ENCODE peak calls at places on chromosomes 13 and 19, in nine cellular contexts. One of them, this sample, is unnamed.
A peak's percentile ranks its signal among the peaks of the same experiment; 100 is the strongest.

GRCh38 chr19:53086949-53087348 is 16.3 kb downstream of the ZNF160 start:
- DNase-seq in GM20000: no peak
- DNase-seq in hepatic stellate cell: no peak
- DNase-seq in lung: no peak
- DNase-seq in NCI-H1105: no peak
- DNase-seq in H9: no peak
- DNase-seq in stimulated activated CD8-positive, alpha-beta memory T cell treated with anti-CD3 and anti-CD28 coated beads, Interleukin-4, amount 100 ng/mL, for 1 hour: no peak
- DNase-seq in activated CD8-positive, alpha-beta memory T cell treated with anti-CD3 and anti-CD28 coated beads for 1 hour: no peak
- DNase-seq in GM13977: no peak
- DNase-seq in this sample: no peak

GRCh38 chr13:49247722-49248432 is at the start of gene CDADC1:
- DNase-seq in GM20000: peak; percentile 90
- DNase-seq in hepatic stellate cell: peak; percentile 87
- DNase-seq in lung: peak; percentile 99
- DNase-seq in NCI-H1105: peak; percentile 72
- DNase-seq in H9: peak; percentile 99
- DNase-seq in stimulated activated CD8-positive, alpha-beta memory T cell treated with anti-CD3 and anti-CD28 coated beads, Interleukin-4, amount 100 ng/mL, for 1 hour: peak; percentile 84
- DNase-seq in activated CD8-positive, alpha-beta memory T cell treated with anti-CD3 and anti-CD28 coated beads for 1 hour: peak; percentile 62
- DNase-seq in GM13977: peak; percentile 90
- DNase-seq in this sample: peak; percentile 89

GRCh38 chr19:7541828-7542443 is 6.4 kb downstream of the PNPLA6 start:
- DNase-seq in GM20000: no peak
- DNase-seq in hepatic stellate cell: no peak
- DNase-seq in lung: no peak
- DNase-seq in NCI-H1105: no peak
- DNase-seq in H9: no peak
- DNase-seq in stimulated activated CD8-positive, alpha-beta memory T cell treated with anti-CD3 and anti-CD28 coated beads, Interleukin-4, amount 100 ng/mL, for 1 hour: no peak
- DNase-seq in activated CD8-positive, alpha-beta memory T cell treated with anti-CD3 and anti-CD28 coated beads for 1 hour: no peak
- DNase-seq in GM13977: no peak
- DNase-seq in this sample: no peak

GRCh38 chr19:35042056-35042730 is 672 bp downstream of the HPN start:
- DNase-seq in GM20000: no peak
- DNase-seq in hepatic stellate cell: no peak
- DNase-seq in lung: no peak
- DNase-seq in NCI-H1105: no peak
- DNase-seq in H9: no peak
- DNase-seq in stimulated activated CD8-positive, alpha-beta memory T cell treated with anti-CD3 and anti-CD28 coated beads, Interleukin-4, amount 100 ng/mL, for 1 hour: no peak
- DNase-seq in activated CD8-positive, alpha-beta memory T cell treated with anti-CD3 and anti-CD28 coated beads for 1 hour: no peak
- DNase-seq in GM13977: no peak
- DNase-seq in this sample: no peak

GRCh38 chr19:3129112-3129511 is 6.7 kb upstream of the GNA15 start:
- DNase-seq in GM20000: no peak
- DNase-seq in hepatic stellate cell: no peak
- DNase-seq in lung: no peak
- DNase-seq in NCI-H1105: no peak
- DNase-seq in H9: no peak
- DNase-seq in stimulated activated CD8-positive, alpha-beta memory T cell treated with anti-CD3 and anti-CD28 coated beads, Interleukin-4, amount 100 ng/mL, for 1 hour: no peak
- DNase-seq in activated CD8-positive, alpha-beta memory T cell treated with anti-CD3 and anti-CD28 coated beads for 1 hour: no peak
- DNase-seq in GM13977: no peak
- DNase-seq in this sample: no peak

GRCh38 chr19:46014534-46014933 is 8.3 kb downstream of the PGLYRP1 start:
- DNase-seq in GM20000: no peak
- DNase-seq in hepatic stellate cell: no peak
- DNase-seq in lung: no peak
- DNase-seq in NCI-H1105: no peak
- DNase-seq in H9: no peak
- DNase-seq in stimulated activated CD8-positive, alpha-beta memory T cell treated with anti-CD3 and anti-CD28 coated beads, Interleukin-4, amount 100 ng/mL, for 1 hour: no peak
- DNase-seq in activated CD8-positive, alpha-beta memory T cell treated with anti-CD3 and anti-CD28 coated beads for 1 hour: no peak
- DNase-seq in GM13977: no peak
- DNase-seq in this sample: no peak

GRCh38 chr13:107649071-107649470 is 566.3 kb downstream of the LIG4 start:
- DNase-seq in GM20000: no peak
- DNase-seq in hepatic stellate cell: peak; percentile 0
- DNase-seq in lung: no peak
- DNase-seq in NCI-H1105: no peak
- DNase-seq in H9: no peak
- DNase-seq in stimulated activated CD8-positive, alpha-beta memory T cell treated with anti-CD3 and anti-CD28 coated beads, Interleukin-4, amount 100 ng/mL, for 1 hour: no peak
- DNase-seq in activated CD8-positive, alpha-beta memory T cell treated with anti-CD3 and anti-CD28 coated beads for 1 hour: no peak
- DNase-seq in GM13977: no peak
- DNase-seq in this sample: no peak

GRCh38 chr13:25300861-25301346 is 521 bp upstream of the NUP58 start:
- DNase-seq in GM20000: no peak
- DNase-seq in hepatic stellate cell: peak; percentile 4
- DNase-seq in lung: peak; percentile 42
- DNase-seq in NCI-H1105: no peak
- DNase-seq in H9: peak; percentile 32
- DNase-seq in stimulated activated CD8-positive, alpha-beta memory T cell treated with anti-CD3 and anti-CD28 coated beads, Interleukin-4, amount 100 ng/mL, for 1 hour: no peak
- DNase-seq in activated CD8-positive, alpha-beta memory T cell treated with anti-CD3 and anti-CD28 coated beads for 1 hour: no peak
- DNase-seq in GM13977: no peak
- DNase-seq in this sample: no peak

GRCh38 chr19:33796164-33797100 is at the start of gene KCTD15:
- DNase-seq in GM20000: no peak
- DNase-seq in hepatic stellate cell: peak; percentile 37
- DNase-seq in lung: no peak
- DNase-seq in NCI-H1105: peak; percentile 58
- DNase-seq in H9: peak; percentile 47
- DNase-seq in stimulated activated CD8-positive, alpha-beta memory T cell treated with anti-CD3 and anti-CD28 coated beads, Interleukin-4, amount 100 ng/mL, for 1 hour: no peak
- DNase-seq in activated CD8-positive, alpha-beta memory T cell treated with anti-CD3 and anti-CD28 coated beads for 1 hour: no peak
- DNase-seq in GM13977: no peak
- DNase-seq in this sample: peak; percentile 25

GRCh38 chr13:31038834-31039552 is 106.5 kb downstream of the TEX26 start:
- DNase-seq in GM20000: peak; percentile 35
- DNase-seq in hepatic stellate cell: no peak
- DNase-seq in lung: no peak
- DNase-seq in NCI-H1105: no peak
- DNase-seq in H9: no peak
- DNase-seq in stimulated activated CD8-positive, alpha-beta memory T cell treated with anti-CD3 and anti-CD28 coated beads, Interleukin-4, amount 100 ng/mL, for 1 hour: no peak
- DNase-seq in activated CD8-positive, alpha-beta memory T cell treated with anti-CD3 and anti-CD28 coated beads for 1 hour: no peak
- DNase-seq in GM13977: peak; percentile 43
- DNase-seq in this sample: no peak

GRCh38 chr13:49858183-49858856 is 65.8 kb upstream of the KPNA3 start:
- DNase-seq in GM20000: no peak
- DNase-seq in hepatic stellate cell: peak; percentile 78
- DNase-seq in lung: peak; percentile 49
- DNase-seq in NCI-H1105: no peak
- DNase-seq in H9: no peak
- DNase-seq in stimulated activated CD8-positive, alpha-beta memory T cell treated with anti-CD3 and anti-CD28 coated beads, Interleukin-4, amount 100 ng/mL, for 1 hour: no peak
- DNase-seq in activated CD8-positive, alpha-beta memory T cell treated with anti-CD3 and anti-CD28 coated beads for 1 hour: no peak
- DNase-seq in GM13977: no peak
- DNase-seq in this sample: peak; percentile 81

GRCh38 chr13:80523134-80523533 is 182.2 kb upstream of the SPRY2 start:
- DNase-seq in GM20000: no peak
- DNase-seq in hepatic stellate cell: no peak
- DNase-seq in lung: no peak
- DNase-seq in NCI-H1105: no peak
- DNase-seq in H9: no peak
- DNase-seq in stimulated activated CD8-positive, alpha-beta memory T cell treated with anti-CD3 and anti-CD28 coated beads, Interleukin-4, amount 100 ng/mL, for 1 hour: no peak
- DNase-seq in activated CD8-positive, alpha-beta memory T cell treated with anti-CD3 and anti-CD28 coated beads for 1 hour: no peak
- DNase-seq in GM13977: no peak
- DNase-seq in this sample: no peak

GRCh38 chr19:3557461-3558248 is at the start of gene MFSD12:
- DNase-seq in GM20000: peak; percentile 100
- DNase-seq in hepatic stellate cell: peak; percentile 100
- DNase-seq in lung: peak; percentile 93
- DNase-seq in NCI-H1105: peak; percentile 94
- DNase-seq in H9: peak; percentile 90
- DNase-seq in stimulated activated CD8-positive, alpha-beta memory T cell treated with anti-CD3 and anti-CD28 coated beads, Interleukin-4, amount 100 ng/mL, for 1 hour: peak; percentile 91
- DNase-seq in activated CD8-positive, alpha-beta memory T cell treated with anti-CD3 and anti-CD28 coated beads for 1 hour: peak; percentile 84
- DNase-seq in GM13977: peak; percentile 100
- DNase-seq in this sample: peak; percentile 84

GRCh38 chr19:6800991-6801396 is 28.5 kb downstream of the VAV1 start:
- DNase-seq in GM20000: no peak
- DNase-seq in hepatic stellate cell: no peak
- DNase-seq in lung: no peak
- DNase-seq in NCI-H1105: no peak
- DNase-seq in H9: peak; percentile 30
- DNase-seq in stimulated activated CD8-positive, alpha-beta memory T cell treated with anti-CD3 and anti-CD28 coated beads, Interleukin-4, amount 100 ng/mL, for 1 hour: no peak
- DNase-seq in activated CD8-positive, alpha-beta memory T cell treated with anti-CD3 and anti-CD28 coated beads for 1 hour: no peak
- DNase-seq in GM13977: no peak
- DNase-seq in this sample: no peak

GRCh38 chr19:2488942-2489731 is 13.2 kb downstream of the GADD45B start:
- DNase-seq in GM20000: peak; percentile 67
- DNase-seq in hepatic stellate cell: peak; percentile 74
- DNase-seq in lung: peak; percentile 47
- DNase-seq in NCI-H1105: peak; percentile 69
- DNase-seq in H9: no peak
- DNase-seq in stimulated activated CD8-positive, alpha-beta memory T cell treated with anti-CD3 and anti-CD28 coated beads, Interleukin-4, amount 100 ng/mL, for 1 hour: no peak
- DNase-seq in activated CD8-positive, alpha-beta memory T cell treated with anti-CD3 and anti-CD28 coated beads for 1 hour: no peak
- DNase-seq in GM13977: peak; percentile 63
- DNase-seq in this sample: no peak

GRCh38 chr13:65470781-65471180 is 1759.4 kb downstream of the PCDH9 start:
- DNase-seq in GM20000: no peak
- DNase-seq in hepatic stellate cell: no peak
- DNase-seq in lung: no peak
- DNase-seq in NCI-H1105: no peak
- DNase-seq in H9: no peak
- DNase-seq in stimulated activated CD8-positive, alpha-beta memory T cell treated with anti-CD3 and anti-CD28 coated beads, Interleukin-4, amount 100 ng/mL, for 1 hour: no peak
- DNase-seq in activated CD8-positive, alpha-beta memory T cell treated with anti-CD3 and anti-CD28 coated beads for 1 hour: no peak
- DNase-seq in GM13977: no peak
- DNase-seq in this sample: no peak

GRCh38 chr19:14021474-14021873 is 6.5 kb upstream of the RLN3 start:
- DNase-seq in GM20000: no peak
- DNase-seq in hepatic stellate cell: no peak
- DNase-seq in lung: no peak
- DNase-seq in NCI-H1105: no peak
- DNase-seq in H9: peak; percentile 47
- DNase-seq in stimulated activated CD8-positive, alpha-beta memory T cell treated with anti-CD3 and anti-CD28 coated beads, Interleukin-4, amount 100 ng/mL, for 1 hour: no peak
- DNase-seq in activated CD8-positive, alpha-beta memory T cell treated with anti-CD3 and anti-CD28 coated beads for 1 hour: no peak
- DNase-seq in GM13977: no peak
- DNase-seq in this sample: no peak

GRCh38 chr13:110391273-110391672 is 84.2 kb downstream of the COL4A2 start:
- DNase-seq in GM20000: no peak
- DNase-seq in hepatic stellate cell: no peak
- DNase-seq in lung: no peak
- DNase-seq in NCI-H1105: no peak
- DNase-seq in H9: no peak
- DNase-seq in stimulated activated CD8-positive, alpha-beta memory T cell treated with anti-CD3 and anti-CD28 coated beads, Interleukin-4, amount 100 ng/mL, for 1 hour: no peak
- DNase-seq in activated CD8-positive, alpha-beta memory T cell treated with anti-CD3 and anti-CD28 coated beads for 1 hour: no peak
- DNase-seq in GM13977: no peak
- DNase-seq in this sample: no peak

GRCh38 chr13:100789968-100790367 is 115.4 kb upstream of the TMTC4 start:
- DNase-seq in GM20000: no peak
- DNase-seq in hepatic stellate cell: no peak
- DNase-seq in lung: no peak
- DNase-seq in NCI-H1105: no peak
- DNase-seq in H9: no peak
- DNase-seq in stimulated activated CD8-positive, alpha-beta memory T cell treated with anti-CD3 and anti-CD28 coated beads, Interleukin-4, amount 100 ng/mL, for 1 hour: no peak
- DNase-seq in activated CD8-positive, alpha-beta memory T cell treated with anti-CD3 and anti-CD28 coated beads for 1 hour: no peak
- DNase-seq in GM13977: peak; percentile 52
- DNase-seq in this sample: no peak

GRCh38 chr19:10334340-10335148 is 1.2 kb upstream of the RAVER1 start:
- DNase-seq in GM20000: no peak
- DNase-seq in hepatic stellate cell: peak; percentile 94
- DNase-seq in lung: peak; percentile 96
- DNase-seq in NCI-H1105: peak; percentile 64
- DNase-seq in H9: peak; percentile 95
- DNase-seq in stimulated activated CD8-positive, alpha-beta memory T cell treated with anti-CD3 and anti-CD28 coated beads, Interleukin-4, amount 100 ng/mL, for 1 hour: no peak
- DNase-seq in activated CD8-positive, alpha-beta memory T cell treated with anti-CD3 and anti-CD28 coated beads for 1 hour: no peak
- DNase-seq in GM13977: no peak
- DNase-seq in this sample: peak; percentile 79